ENCODE peak calls at places on chromosomes 4 and X, in six cellular contexts. O is HCT116, K is SK-N-SH, B is K562, Q is HepG2, P is GM12878. D is an unnamed sample.

GRCh38 chrX:150270622-150271021 is 92.5 kb upstream of the MAMLD1 start:
- DNase-seq in O (no peak), K (no peak), B (no peak), Q (peak; percentile 59), P (no peak), D (no peak)

GRCh38 chr4:55635760-55636621 is at the start of gene NMU:
- DNase-seq in O (peak; percentile 67), K (peak; percentile 87), B (peak; percentile 68), Q (peak; percentile 13), P (no peak), D (no peak)

GRCh38 chr4:93184093-93184492 is 644.5 kb upstream of the ATOH1 start:
- DNase-seq in O (no peak), K (no peak), B (no peak), Q (no peak), P (no peak), D (no peak)

GRCh38 chr4:25234390-25235367 is 846 bp downstream of the PI4K2B start:
- DNase-seq in O (peak; percentile 67), K (peak; percentile 71), B (peak; percentile 19), Q (peak; percentile 89), P (peak; percentile 78), D (no peak)

GRCh38 chrX:149720021-149720689 is 8.3 kb downstream of the MAGEA11 start:
- DNase-seq in O (no peak), K (no peak), B (no peak), Q (peak; percentile 43), P (no peak), D (no peak)

GRCh38 chr4:78562687-78563086 is 11.1 kb downstream of the ANXA3 start:
- DNase-seq in O (no peak), K (no peak), B (no peak), Q (no peak), P (no peak), D (no peak)

GRCh38 chrX:106898462-106898861 is 4.7 kb downstream of the RIPPLY1 start:
- DNase-seq in O (no peak), K (peak; percentile 14), B (peak; percentile 34), Q (peak; percentile 80), P (peak; percentile 16), D (no peak)

GRCh38 chr4:2472187-2472586 is 3.3 kb downstream of the RNF4 start:
- DNase-seq in O (no peak), K (no peak), B (no peak), Q (no peak), P (no peak), D (no peak)

GRCh38 chr4:13920111-13920875 is 292.8 kb upstream of the BOD1L1 start:
- DNase-seq in O (no peak), K (no peak), B (no peak), Q (no peak), P (no peak), D (no peak)

GRCh38 chr4:168433576-168433975 is 46.7 kb downstream of the DDX60L start:
- DNase-seq in O (no peak), K (no peak), B (no peak), Q (no peak), P (no peak), D (no peak)

GRCh38 chrX:7640392-7640791 is 202.6 kb upstream of the VCX start:
- DNase-seq in O (no peak), K (no peak), B (no peak), Q (peak; percentile 3), P (no peak), D (no peak)

GRCh38 chr4:15694431-15694830 is 8.4 kb upstream of the BST1 start:
- DNase-seq in O (no peak), K (no peak), B (no peak), Q (no peak), P (no peak), D (no peak)

GRCh38 chr4:149223659-149224058 is 592.0 kb downstream of the IQCM start:
- DNase-seq in O (no peak), K (no peak), B (no peak), Q (no peak), P (no peak), D (no peak)

GRCh38 chr4:186739802-186740434 is 16.3 kb upstream of the FAT1 start:
- DNase-seq in O (no peak), K (peak; percentile 42), B (no peak), Q (no peak), P (no peak), D (no peak)

GRCh38 chr4:38529189-38530115 is 134.5 kb upstream of the KLF3 start:
- DNase-seq in O (no peak), K (no peak), B (peak; percentile 83), Q (no peak), P (peak; percentile 35), D (no peak)

GRCh38 chrX:44012484-44013096 is 39.4 kb upstream of the NDP start:
- DNase-seq in O (peak; percentile 68), K (no peak), B (no peak), Q (no peak), P (no peak), D (peak; percentile 84)

GRCh38 chrX:57906790-57907189 is 3.5 kb downstream of the ZXDA start:
- DNase-seq in O (no peak), K (no peak), B (no peak), Q (no peak), P (no peak), D (no peak)

GRCh38 chr4:100257567-100257966 is 67.3 kb upstream of the DDIT4L start:
- DNase-seq in O (peak; percentile 16), K (no peak), B (no peak), Q (no peak), P (no peak), D (no peak)

GRCh38 chrX:154359362-154360154 is 14.9 kb downstream of the FLNA start:
- DNase-seq in O (no peak), K (no peak), B (no peak), Q (no peak), P (no peak), D (no peak)

GRCh38 chr4:182917182-182918043 is at the start of gene DCTD:
- DNase-seq in O (no peak), K (peak; percentile 91), B (peak; percentile 89), Q (peak; percentile 65), P (no peak), D (no peak)

GRCh38 chrX:110051559-110051958 is 48.6 kb downstream of the TMEM164 start:
- DNase-seq in O (no peak), K (no peak), B (no peak), Q (no peak), P (no peak), D (no peak)

GRCh38 chrX:109719262-109719661 is 13.8 kb downstream of the ACSL4 start:
- DNase-seq in O (no peak), K (no peak), B (no peak), Q (no peak), P (no peak), D (no peak)

GRCh38 chr4:2829933-2830451 is 13.7 kb upstream of the ADD1 start:
- DNase-seq in O (no peak), K (peak; percentile 19), B (no peak), Q (no peak), P (no peak), D (no peak)

GRCh38 chr4:2339458-2340271 is 77.8 kb upstream of the MXD4 start:
- DNase-seq in O (no peak), K (no peak), B (no peak), Q (no peak), P (no peak), D (no peak)

GRCh38 chr4:183164963-183165362 is 65.9 kb downstream of the WWC2 start:
- DNase-seq in O (no peak), K (no peak), B (no peak), Q (no peak), P (no peak), D (no peak)

GRCh38 chr4:185011408-185011807 is 6.9 kb upstream of the HELT start:
- DNase-seq in O (peak; percentile 4), K (peak; percentile 82), B (peak; percentile 25), Q (peak; percentile 14), P (no peak), D (no peak)

GRCh38 chr4:74996996-74997395 is 64.1 kb downstream of the PARM1 start:
- DNase-seq in O (no peak), K (no peak), B (no peak), Q (no peak), P (no peak), D (no peak)

GRCh38 chr4:94530073-94530472 is 78.3 kb downstream of the PDLIM5 start:
- DNase-seq in O (no peak), K (no peak), B (no peak), Q (no peak), P (no peak), D (no peak)

GRCh38 chrX:22950278-22951266 is 49.2 kb upstream of the DDX53 start:
- DNase-seq in O (no peak), K (no peak), B (no peak), Q (no peak), P (no peak), D (no peak)

GRCh38 chr4:168386002-168386401 is 67.5 kb upstream of the DDX60 start:
- DNase-seq in O (no peak), K (no peak), B (no peak), Q (no peak), P (no peak), D (no peak)

GRCh38 chrX:71923516-71923915 is 12.9 kb downstream of the NHSL2 start:
- DNase-seq in O (no peak), K (peak; percentile 40), B (no peak), Q (no peak), P (no peak), D (no peak)

DNA sequence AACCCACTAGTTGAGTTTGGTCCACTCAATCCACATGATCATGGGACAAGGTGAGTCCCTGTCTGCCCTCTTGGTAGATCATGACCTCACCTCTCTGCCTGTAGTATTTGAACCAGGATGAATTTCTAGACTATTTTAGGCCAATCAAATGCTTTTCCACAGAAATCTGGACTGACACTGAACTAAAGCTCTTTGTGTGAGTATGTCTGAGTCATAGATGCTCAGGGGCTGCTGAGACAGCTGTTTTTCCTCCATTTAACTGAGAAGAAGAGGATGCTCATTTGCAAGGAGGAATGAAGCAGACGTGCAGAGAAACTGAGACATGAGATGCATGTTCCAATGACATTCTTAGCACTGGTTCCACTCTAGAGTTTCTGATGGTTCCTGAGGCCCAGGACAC is 77.3 kb upstream of the TMEM47 start:
- DNase-seq in O (no peak), K (no peak), B (no peak), Q (no peak), P (no peak), D (no peak)
- TF ChIP-seq SIN3A in O (no peak), K (no peak), B (no peak), Q (no peak), P (no peak), D (no peak)

GRCh38 chr4:156961241-156962068 is 10.1 kb downstream of the PDGFC start:
- DNase-seq in O (no peak), K (no peak), B (no peak), Q (no peak), P (no peak), D (no peak)
- TF ChIP-seq SIN3A in O (no peak), K (no peak), B (no peak), Q (no peak), P (no peak), D (no peak)

DNA sequence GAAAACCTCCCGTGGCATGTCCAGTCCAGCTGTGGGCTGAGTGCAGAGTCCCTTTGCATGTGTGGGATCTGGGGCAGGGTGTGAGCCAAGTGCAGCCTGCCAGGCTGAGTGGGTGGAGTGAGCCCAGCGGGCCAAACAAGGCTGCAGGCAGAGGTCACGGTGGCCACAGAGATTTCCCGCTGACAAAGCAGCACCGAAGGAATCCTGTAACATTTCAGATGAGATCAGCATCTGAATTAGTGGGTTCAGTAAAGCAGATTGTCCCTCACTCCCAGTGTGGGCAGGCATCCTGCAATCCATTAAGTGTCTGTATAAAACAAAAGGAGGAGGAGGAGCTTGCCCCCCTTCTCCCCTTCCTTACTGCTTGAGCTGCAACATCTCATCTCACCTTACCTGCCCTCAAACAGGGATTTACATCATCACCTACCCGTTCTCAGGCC is 324.4 kb downstream of the FAT4 start:
- DNase-seq in O (no peak), K (peak; percentile 11), B (no peak), Q (no peak), P (no peak), D (no peak)
- TF ChIP-seq SIN3A in O (no peak), K (no peak), B (no peak), Q (no peak), P (no peak), D (no peak)

GRCh38 chr4:8156617-8157016 is 2.0 kb downstream of the ABLIM2 start:
- DNase-seq in O (no peak), K (no peak), B (no peak), Q (peak; percentile 12), P (no peak), D (no peak)
- TF ChIP-seq SIN3A in O (no peak), K (no peak), B (no peak), Q (no peak), P (no peak), D (no peak)